ENCODE peak calls at places on chromosome 7, in ten cellular contexts. One of them, this sample, is unnamed.

GRCh38 chr7:44225566-44226395 is 25.0 kb downstream of the YKT6 start:
- DNase-seq in astrocyte of the spinal cord: no peak
- DNase-seq in HFFc6: no peak
- DNase-seq in CD8-positive, alpha-beta T cell: no peak
- DNase-seq in GM13976: no peak
- DNase-seq in A549: no peak
- DNase-seq in thoracic aorta: no peak
- DNase-seq in GM12878: no peak
- DNase-seq in tibial artery: no peak
- DNase-seq in HL-60: no peak
- DNase-seq in this sample: no peak

GRCh38 chr7:149856-150636 is 42.3 kb upstream of the FAM20C start:
- DNase-seq in A549: no peak
- DNase-seq in thoracic aorta: no peak
- DNase-seq in CD8-positive, alpha-beta T cell: no peak
- DNase-seq in tibial artery: peak; percentile 83
- DNase-seq in GM13976: no peak
- DNase-seq in astrocyte of the spinal cord: no peak
- DNase-seq in HFFc6: no peak
- DNase-seq in GM12878: no peak
- DNase-seq in HL-60: peak; percentile 90
- DNase-seq in this sample: no peak

GRCh38 chr7:112410087-112410486 is 40.2 kb upstream of the IFRD1 start:
- DNase-seq in CD8-positive, alpha-beta T cell: no peak
- DNase-seq in A549: no peak
- DNase-seq in GM12878: no peak
- DNase-seq in tibial artery: no peak
- DNase-seq in thoracic aorta: no peak
- DNase-seq in GM13976: no peak
- DNase-seq in HL-60: no peak
- DNase-seq in astrocyte of the spinal cord: no peak
- DNase-seq in HFFc6: no peak
- DNase-seq in this sample: no peak

GRCh38 chr7:37986780-37987380 is 66.4 kb downstream of the EPDR1 start:
- DNase-seq in thoracic aorta: no peak
- DNase-seq in astrocyte of the spinal cord: peak; percentile 93
- DNase-seq in GM12878: no peak
- DNase-seq in GM13976: no peak
- DNase-seq in CD8-positive, alpha-beta T cell: no peak
- DNase-seq in HFFc6: no peak
- DNase-seq in HL-60: no peak
- DNase-seq in tibial artery: no peak
- DNase-seq in A549: no peak
- DNase-seq in this sample: no peak

GRCh38 chr7:115232041-115232440 is 310.1 kb downstream of the MDFIC start:
- DNase-seq in GM13976: no peak
- DNase-seq in tibial artery: no peak
- DNase-seq in HL-60: no peak
- DNase-seq in thoracic aorta: no peak
- DNase-seq in GM12878: no peak
- DNase-seq in CD8-positive, alpha-beta T cell: no peak
- DNase-seq in HFFc6: no peak
- DNase-seq in A549: no peak
- DNase-seq in astrocyte of the spinal cord: peak; percentile 47
- DNase-seq in this sample: no peak

GRCh38 chr7:98870071-98870651 is 347 bp upstream of the TMEM130 start:
- DNase-seq in GM13976: peak; percentile 76
- DNase-seq in GM12878: peak; percentile 31
- DNase-seq in HFFc6: peak; percentile 35
- DNase-seq in thoracic aorta: peak; percentile 35
- DNase-seq in A549: peak; percentile 47
- DNase-seq in astrocyte of the spinal cord: no peak
- DNase-seq in CD8-positive, alpha-beta T cell: no peak
- DNase-seq in HL-60: peak; percentile 63
- DNase-seq in tibial artery: peak; percentile 91
- DNase-seq in this sample: no peak

GRCh38 chr7:40199076-40199802 is 64.4 kb downstream of the SUGCT start:
- DNase-seq in GM13976: no peak
- DNase-seq in thoracic aorta: no peak
- DNase-seq in A549: peak; percentile 25
- DNase-seq in HL-60: no peak
- DNase-seq in tibial artery: no peak
- DNase-seq in GM12878: no peak
- DNase-seq in CD8-positive, alpha-beta T cell: no peak
- DNase-seq in HFFc6: peak; percentile 64
- DNase-seq in astrocyte of the spinal cord: peak; percentile 81
- DNase-seq in this sample: no peak

GRCh38 chr7:24812313-24812945 is 55.2 kb upstream of the GSDME start:
- DNase-seq in GM13976: peak; percentile 51
- DNase-seq in GM12878: no peak
- DNase-seq in tibial artery: no peak
- DNase-seq in CD8-positive, alpha-beta T cell: peak; percentile 64
- DNase-seq in HL-60: no peak
- DNase-seq in HFFc6: no peak
- DNase-seq in thoracic aorta: no peak
- DNase-seq in A549: peak; percentile 40
- DNase-seq in astrocyte of the spinal cord: peak; percentile 39
- DNase-seq in this sample: no peak

GRCh38 chr7:148153611-148154010 is 437.0 kb upstream of the C7orf33 start:
- DNase-seq in tibial artery: no peak
- DNase-seq in HFFc6: no peak
- DNase-seq in astrocyte of the spinal cord: no peak
- DNase-seq in GM13976: no peak
- DNase-seq in thoracic aorta: no peak
- DNase-seq in A549: no peak
- DNase-seq in HL-60: no peak
- DNase-seq in CD8-positive, alpha-beta T cell: no peak
- DNase-seq in GM12878: no peak
- DNase-seq in this sample: no peak

GRCh38 chr7:148155826-148156225 is 434.7 kb upstream of the C7orf33 start:
- DNase-seq in thoracic aorta: no peak
- DNase-seq in HL-60: no peak
- DNase-seq in tibial artery: no peak
- DNase-seq in GM13976: no peak
- DNase-seq in CD8-positive, alpha-beta T cell: no peak
- DNase-seq in HFFc6: no peak
- DNase-seq in astrocyte of the spinal cord: no peak
- DNase-seq in A549: no peak
- DNase-seq in GM12878: no peak
- DNase-seq in this sample: no peak

GRCh38 chr7:148149730-148150129 is 440.8 kb upstream of the C7orf33 start:
- DNase-seq in tibial artery: no peak
- DNase-seq in A549: no peak
- DNase-seq in HFFc6: no peak
- DNase-seq in GM13976: no peak
- DNase-seq in HL-60: no peak
- DNase-seq in CD8-positive, alpha-beta T cell: no peak
- DNase-seq in thoracic aorta: no peak
- DNase-seq in astrocyte of the spinal cord: no peak
- DNase-seq in GM12878: no peak
- DNase-seq in this sample: no peak

GRCh38 chr7:148148456-148148855 is 442.1 kb upstream of the C7orf33 start:
- DNase-seq in GM12878: no peak
- DNase-seq in astrocyte of the spinal cord: no peak
- DNase-seq in CD8-positive, alpha-beta T cell: no peak
- DNase-seq in HL-60: no peak
- DNase-seq in HFFc6: no peak
- DNase-seq in tibial artery: no peak
- DNase-seq in thoracic aorta: no peak
- DNase-seq in A549: no peak
- DNase-seq in GM13976: no peak
- DNase-seq in this sample: no peak

GRCh38 chr7:148151778-148152177 is 438.8 kb upstream of the C7orf33 start:
- DNase-seq in HFFc6: no peak
- DNase-seq in tibial artery: no peak
- DNase-seq in CD8-positive, alpha-beta T cell: no peak
- DNase-seq in GM13976: no peak
- DNase-seq in GM12878: no peak
- DNase-seq in A549: no peak
- DNase-seq in HL-60: no peak
- DNase-seq in astrocyte of the spinal cord: no peak
- DNase-seq in thoracic aorta: no peak
- DNase-seq in this sample: no peak
- TF ChIP-seq CTCF in HFFc6: no peak
- TF ChIP-seq CTCF in tibial artery: no peak
- TF ChIP-seq CTCF in CD8-positive, alpha-beta T cell: no peak
- TF ChIP-seq CTCF in GM13976: no peak
- TF ChIP-seq CTCF in GM12878: no peak
- TF ChIP-seq CTCF in A549: no peak
- TF ChIP-seq CTCF in HL-60: no peak
- TF ChIP-seq CTCF in astrocyte of the spinal cord: no peak
- TF ChIP-seq CTCF in thoracic aorta: no peak
- TF ChIP-seq CTCF in this sample: no peak

DNA sequence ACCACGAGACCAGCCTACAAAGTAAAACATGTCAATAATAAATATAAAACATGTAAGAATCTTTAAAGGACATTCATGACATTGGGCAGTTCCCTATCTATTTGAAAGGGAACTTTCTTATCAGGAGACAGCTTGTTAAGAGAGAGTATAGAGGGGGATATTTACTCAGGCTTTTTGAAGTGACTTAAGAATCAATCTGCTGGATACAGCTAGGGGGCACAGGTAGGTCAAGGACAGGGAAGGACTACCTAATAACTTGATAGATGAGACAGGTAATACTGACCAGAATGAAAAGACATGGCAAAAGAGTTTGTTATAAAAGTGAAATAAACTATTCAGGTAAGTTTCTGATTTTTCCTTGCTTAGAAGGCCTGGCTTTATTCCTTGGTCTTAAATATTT is 21.8 kb upstream of the LRRD1 start:
- DNase-seq in HL-60: no peak
- DNase-seq in tibial artery: no peak
- DNase-seq in A549: no peak
- DNase-seq in CD8-positive, alpha-beta T cell: no peak
- DNase-seq in GM13976: no peak
- DNase-seq in astrocyte of the spinal cord: no peak
- DNase-seq in GM12878: no peak
- DNase-seq in thoracic aorta: no peak
- DNase-seq in HFFc6: no peak
- DNase-seq in this sample: no peak
- TF ChIP-seq CTCF in HL-60: no peak
- TF ChIP-seq CTCF in tibial artery: no peak
- TF ChIP-seq CTCF in A549: no peak
- TF ChIP-seq CTCF in CD8-positive, alpha-beta T cell: no peak
- TF ChIP-seq CTCF in GM13976: no peak
- TF ChIP-seq CTCF in astrocyte of the spinal cord: no peak
- TF ChIP-seq CTCF in GM12878: no peak
- TF ChIP-seq CTCF in thoracic aorta: no peak
- TF ChIP-seq CTCF in HFFc6: no peak
- TF ChIP-seq CTCF in this sample: no peak

DNA sequence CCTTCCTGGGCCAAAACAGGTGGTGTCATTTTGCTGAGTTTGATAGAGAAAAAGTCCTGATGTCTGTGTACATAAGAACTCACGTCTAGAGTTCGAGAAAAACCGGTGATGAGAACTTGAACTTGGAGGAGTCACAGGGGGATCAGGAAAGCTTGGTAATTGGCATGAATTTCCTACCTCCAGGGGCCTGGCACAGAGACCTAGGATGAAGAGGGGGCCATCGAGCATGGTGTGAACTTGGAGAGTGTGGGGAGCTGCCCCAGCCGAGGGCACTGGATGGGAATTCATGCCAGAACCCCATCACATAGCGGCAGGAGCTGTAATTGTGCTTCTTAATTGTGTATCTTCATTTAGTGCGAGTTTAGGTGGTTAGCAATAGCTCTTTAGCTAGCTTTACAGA is 82.2 kb downstream of the CUX1 start:
- DNase-seq in A549: no peak
- DNase-seq in thoracic aorta: no peak
- DNase-seq in HFFc6: no peak
- DNase-seq in HL-60: no peak
- DNase-seq in GM12878: no peak
- DNase-seq in CD8-positive, alpha-beta T cell: no peak
- DNase-seq in tibial artery: no peak
- DNase-seq in astrocyte of the spinal cord: no peak
- DNase-seq in GM13976: no peak
- DNase-seq in this sample: no peak
- TF ChIP-seq CTCF in A549: no peak
- TF ChIP-seq CTCF in thoracic aorta: no peak
- TF ChIP-seq CTCF in HFFc6: no peak
- TF ChIP-seq CTCF in HL-60: no peak
- TF ChIP-seq CTCF in GM12878: no peak
- TF ChIP-seq CTCF in CD8-positive, alpha-beta T cell: no peak
- TF ChIP-seq CTCF in tibial artery: no peak
- TF ChIP-seq CTCF in astrocyte of the spinal cord: no peak
- TF ChIP-seq CTCF in GM13976: no peak
- TF ChIP-seq CTCF in this sample: no peak

GRCh38 chr7:92847305-92847704 is 10.9 kb upstream of the CDK6 start:
- DNase-seq in HFFc6: no peak
- DNase-seq in HL-60: no peak
- DNase-seq in thoracic aorta: no peak
- DNase-seq in CD8-positive, alpha-beta T cell: no peak
- DNase-seq in A549: no peak
- DNase-seq in tibial artery: no peak
- DNase-seq in GM12878: no peak
- DNase-seq in astrocyte of the spinal cord: no peak
- DNase-seq in GM13976: no peak
- DNase-seq in this sample: no peak

GRCh38 chr7:92843034-92843760 is 6.8 kb upstream of the CDK6 start:
- DNase-seq in HFFc6: peak; percentile 67
- DNase-seq in astrocyte of the spinal cord: peak; percentile 50
- DNase-seq in tibial artery: no peak
- DNase-seq in GM12878: no peak
- DNase-seq in thoracic aorta: no peak
- DNase-seq in GM13976: no peak
- DNase-seq in CD8-positive, alpha-beta T cell: no peak
- DNase-seq in HL-60: no peak
- DNase-seq in A549: no peak
- DNase-seq in this sample: no peak

GRCh38 chr7:92843781-92844180 is 7.4 kb upstream of the CDK6 start:
- DNase-seq in GM13976: no peak
- DNase-seq in astrocyte of the spinal cord: no peak
- DNase-seq in thoracic aorta: no peak
- DNase-seq in A549: no peak
- DNase-seq in HL-60: no peak
- DNase-seq in GM12878: no peak
- DNase-seq in tibial artery: no peak
- DNase-seq in CD8-positive, alpha-beta T cell: no peak
- DNase-seq in HFFc6: no peak
- DNase-seq in this sample: no peak

GRCh38 chr7:92848441-92848840 is 12.1 kb upstream of the CDK6 start:
- DNase-seq in astrocyte of the spinal cord: no peak
- DNase-seq in A549: no peak
- DNase-seq in GM12878: no peak
- DNase-seq in HL-60: no peak
- DNase-seq in thoracic aorta: no peak
- DNase-seq in CD8-positive, alpha-beta T cell: no peak
- DNase-seq in HFFc6: no peak
- DNase-seq in tibial artery: no peak
- DNase-seq in GM13976: no peak
- DNase-seq in this sample: no peak

DNA sequence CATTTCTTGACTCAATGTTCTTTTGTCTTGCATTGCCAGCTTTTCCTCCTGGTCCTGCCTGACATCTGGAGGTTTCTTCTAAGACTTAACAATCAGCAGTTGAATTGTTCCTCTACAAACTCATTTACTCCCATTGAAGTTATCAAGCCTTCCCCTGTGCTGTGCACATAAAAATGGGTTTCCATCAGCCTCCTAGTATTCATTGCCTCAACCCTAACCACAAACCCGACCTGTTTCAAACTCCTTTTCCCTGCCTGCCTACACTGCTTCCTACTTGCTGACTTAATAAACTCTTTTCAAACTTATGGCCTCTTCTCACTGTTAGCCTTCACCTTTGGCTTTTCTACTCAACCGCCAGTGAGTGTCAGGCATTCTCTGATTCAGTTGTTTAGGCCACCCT is 9.4 kb upstream of the CDK6 start:
- DNase-seq in GM12878: no peak
- DNase-seq in HL-60: no peak
- DNase-seq in CD8-positive, alpha-beta T cell: no peak
- DNase-seq in astrocyte of the spinal cord: no peak
- DNase-seq in thoracic aorta: no peak
- DNase-seq in A549: no peak
- DNase-seq in GM13976: no peak
- DNase-seq in tibial artery: no peak
- DNase-seq in HFFc6: no peak
- DNase-seq in this sample: no peak
- TF ChIP-seq CTCF in GM12878: no peak
- TF ChIP-seq CTCF in HL-60: no peak
- TF ChIP-seq CTCF in CD8-positive, alpha-beta T cell: no peak
- TF ChIP-seq CTCF in astrocyte of the spinal cord: no peak
- TF ChIP-seq CTCF in thoracic aorta: no peak
- TF ChIP-seq CTCF in A549: no peak
- TF ChIP-seq CTCF in GM13976: no peak
- TF ChIP-seq CTCF in tibial artery: no peak
- TF ChIP-seq CTCF in HFFc6: no peak
- TF ChIP-seq CTCF in this sample: no peak

This sample was measured in omental fat pad.